ENCODE peak calls at places on chromosomes 5 and 9, in ten cellular contexts. One of them, this sample, is unnamed.
A peak's percentile ranks its signal among the peaks of the same experiment; 100 is the strongest.

GRCh38 chr5:33588654-33589372 is 148.0 kb downstream of the TARS1 start:
- DNase-seq in Calu3: peak; percentile 46
- DNase-seq in GM12878: no peak
- DNase-seq in AG09309: no peak
- DNase-seq in glutamatergic neuron: peak; percentile 56
- DNase-seq in choroid plexus epithelial cell: peak; percentile 31
- DNase-seq in HFFc6: no peak
- DNase-seq in dorsolateral prefrontal cortex: no peak
- DNase-seq in fibroblast of the aortic adventitia: no peak
- DNase-seq in cardiac fibroblast: no peak
- DNase-seq in this sample: peak; percentile 26

GRCh38 chr5:72711361-72711760 is 105.1 kb upstream of the TNPO1 start:
- DNase-seq in glutamatergic neuron: no peak
- DNase-seq in AG09309: no peak
- DNase-seq in Calu3: no peak
- DNase-seq in HFFc6: no peak
- DNase-seq in GM12878: no peak
- DNase-seq in cardiac fibroblast: no peak
- DNase-seq in fibroblast of the aortic adventitia: no peak
- DNase-seq in dorsolateral prefrontal cortex: no peak
- DNase-seq in choroid plexus epithelial cell: no peak
- DNase-seq in this sample: no peak

GRCh38 chr5:78677777-78678668 is 29.5 kb upstream of the LHFPL2 start:
- DNase-seq in glutamatergic neuron: no peak
- DNase-seq in cardiac fibroblast: peak; percentile 98
- DNase-seq in GM12878: peak; percentile 26
- DNase-seq in HFFc6: peak; percentile 93
- DNase-seq in AG09309: peak; percentile 98
- DNase-seq in choroid plexus epithelial cell: peak; percentile 97
- DNase-seq in Calu3: peak; percentile 57
- DNase-seq in dorsolateral prefrontal cortex: no peak
- DNase-seq in fibroblast of the aortic adventitia: peak; percentile 99
- DNase-seq in this sample: peak; percentile 77

GRCh38 chr5:52481216-52481615 is 306.5 kb upstream of the ITGA1 start:
- DNase-seq in cardiac fibroblast: no peak
- DNase-seq in choroid plexus epithelial cell: no peak
- DNase-seq in AG09309: no peak
- DNase-seq in HFFc6: no peak
- DNase-seq in Calu3: no peak
- DNase-seq in dorsolateral prefrontal cortex: no peak
- DNase-seq in fibroblast of the aortic adventitia: no peak
- DNase-seq in GM12878: no peak
- DNase-seq in glutamatergic neuron: no peak
- DNase-seq in this sample: peak; percentile 12

GRCh38 chr5:43631182-43631910 is 28.4 kb downstream of the NNT start:
- DNase-seq in choroid plexus epithelial cell: peak; percentile 91
- DNase-seq in fibroblast of the aortic adventitia: peak; percentile 86
- DNase-seq in HFFc6: peak; percentile 84
- DNase-seq in GM12878: peak; percentile 33
- DNase-seq in dorsolateral prefrontal cortex: peak; percentile 28
- DNase-seq in Calu3: peak; percentile 50
- DNase-seq in AG09309: peak; percentile 71
- DNase-seq in cardiac fibroblast: peak; percentile 90
- DNase-seq in glutamatergic neuron: peak; percentile 74
- DNase-seq in this sample: peak; percentile 78

GRCh38 chr5:134406390-134406789 is 5.3 kb downstream of the CDKN2AIPNL start:
- DNase-seq in glutamatergic neuron: no peak
- DNase-seq in GM12878: no peak
- DNase-seq in cardiac fibroblast: no peak
- DNase-seq in dorsolateral prefrontal cortex: no peak
- DNase-seq in HFFc6: peak; percentile 44
- DNase-seq in AG09309: no peak
- DNase-seq in fibroblast of the aortic adventitia: no peak
- DNase-seq in Calu3: no peak
- DNase-seq in choroid plexus epithelial cell: no peak
- DNase-seq in this sample: no peak

GRCh38 chr9:131657456-131657855 is 82.4 kb downstream of the RAPGEF1 start:
- DNase-seq in Calu3: no peak
- DNase-seq in HFFc6: no peak
- DNase-seq in AG09309: no peak
- DNase-seq in choroid plexus epithelial cell: no peak
- DNase-seq in dorsolateral prefrontal cortex: no peak
- DNase-seq in fibroblast of the aortic adventitia: no peak
- DNase-seq in glutamatergic neuron: no peak
- DNase-seq in cardiac fibroblast: no peak
- DNase-seq in GM12878: no peak
- DNase-seq in this sample: no peak

GRCh38 chr5:57889558-57889957 is 406.9 kb upstream of the ACTBL2 start:
- DNase-seq in GM12878: no peak
- DNase-seq in fibroblast of the aortic adventitia: peak; percentile 55
- DNase-seq in choroid plexus epithelial cell: peak; percentile 82
- DNase-seq in Calu3: peak; percentile 40
- DNase-seq in AG09309: peak; percentile 60
- DNase-seq in HFFc6: peak; percentile 79
- DNase-seq in dorsolateral prefrontal cortex: no peak
- DNase-seq in cardiac fibroblast: peak; percentile 61
- DNase-seq in glutamatergic neuron: no peak
- DNase-seq in this sample: peak; percentile 93

GRCh38 chr5:134905246-134905996 is 490 bp downstream of the PCBD2 start:
- DNase-seq in dorsolateral prefrontal cortex: peak; percentile 59
- DNase-seq in glutamatergic neuron: no peak
- DNase-seq in AG09309: no peak
- DNase-seq in fibroblast of the aortic adventitia: peak; percentile 80
- DNase-seq in GM12878: peak; percentile 36
- DNase-seq in cardiac fibroblast: peak; percentile 83
- DNase-seq in HFFc6: peak; percentile 67
- DNase-seq in Calu3: no peak
- DNase-seq in choroid plexus epithelial cell: peak; percentile 84
- DNase-seq in this sample: peak; percentile 85

GRCh38 chr9:124197177-124198095 is 60.3 kb upstream of the NEK6 start:
- DNase-seq in Calu3: no peak
- DNase-seq in fibroblast of the aortic adventitia: no peak
- DNase-seq in cardiac fibroblast: no peak
- DNase-seq in dorsolateral prefrontal cortex: no peak
- DNase-seq in choroid plexus epithelial cell: no peak
- DNase-seq in GM12878: peak; percentile 95
- DNase-seq in AG09309: no peak
- DNase-seq in HFFc6: no peak
- DNase-seq in glutamatergic neuron: no peak
- DNase-seq in this sample: no peak

GRCh38 chr5:170971-171800 is 20.1 kb upstream of the LRRC14B start:
- DNase-seq in cardiac fibroblast: no peak
- DNase-seq in GM12878: no peak
- DNase-seq in dorsolateral prefrontal cortex: no peak
- DNase-seq in glutamatergic neuron: peak; percentile 21
- DNase-seq in AG09309: no peak
- DNase-seq in choroid plexus epithelial cell: no peak
- DNase-seq in HFFc6: no peak
- DNase-seq in Calu3: no peak
- DNase-seq in fibroblast of the aortic adventitia: no peak
- DNase-seq in this sample: no peak

GRCh38 chr5:173639-174600 is 17.4 kb upstream of the LRRC14B start:
- DNase-seq in GM12878: no peak
- DNase-seq in Calu3: no peak
- DNase-seq in dorsolateral prefrontal cortex: no peak
- DNase-seq in fibroblast of the aortic adventitia: no peak
- DNase-seq in glutamatergic neuron: peak; percentile 8
- DNase-seq in choroid plexus epithelial cell: no peak
- DNase-seq in AG09309: no peak
- DNase-seq in HFFc6: no peak
- DNase-seq in cardiac fibroblast: no peak
- DNase-seq in this sample: no peak

GRCh38 chr5:171801-172331 is 19.4 kb upstream of the LRRC14B start:
- DNase-seq in HFFc6: no peak
- DNase-seq in fibroblast of the aortic adventitia: no peak
- DNase-seq in dorsolateral prefrontal cortex: peak; percentile 2
- DNase-seq in cardiac fibroblast: no peak
- DNase-seq in GM12878: no peak
- DNase-seq in AG09309: no peak
- DNase-seq in Calu3: no peak
- DNase-seq in glutamatergic neuron: peak; percentile 13
- DNase-seq in choroid plexus epithelial cell: no peak
- DNase-seq in this sample: no peak

GRCh38 chr5:172421-172820 is 18.9 kb upstream of the LRRC14B start:
- DNase-seq in dorsolateral prefrontal cortex: no peak
- DNase-seq in Calu3: no peak
- DNase-seq in glutamatergic neuron: no peak
- DNase-seq in HFFc6: no peak
- DNase-seq in GM12878: no peak
- DNase-seq in choroid plexus epithelial cell: no peak
- DNase-seq in AG09309: no peak
- DNase-seq in cardiac fibroblast: no peak
- DNase-seq in fibroblast of the aortic adventitia: no peak
- DNase-seq in this sample: no peak

GRCh38 chr5:172841-173251 is 18.4 kb upstream of the LRRC14B start:
- DNase-seq in AG09309: no peak
- DNase-seq in cardiac fibroblast: no peak
- DNase-seq in dorsolateral prefrontal cortex: no peak
- DNase-seq in choroid plexus epithelial cell: no peak
- DNase-seq in fibroblast of the aortic adventitia: no peak
- DNase-seq in Calu3: no peak
- DNase-seq in GM12878: no peak
- DNase-seq in glutamatergic neuron: no peak
- DNase-seq in HFFc6: no peak
- DNase-seq in this sample: no peak
- TF ChIP-seq CTCF in AG09309: no peak
- TF ChIP-seq CTCF in cardiac fibroblast: no peak
- TF ChIP-seq CTCF in dorsolateral prefrontal cortex: no peak
- TF ChIP-seq CTCF in choroid plexus epithelial cell: no peak
- TF ChIP-seq CTCF in fibroblast of the aortic adventitia: no peak
- TF ChIP-seq CTCF in Calu3: no peak
- TF ChIP-seq CTCF in GM12878: no peak
- TF ChIP-seq CTCF in glutamatergic neuron: no peak
- TF ChIP-seq CTCF in HFFc6: no peak
- TF ChIP-seq CTCF in this sample: no peak

GRCh38 chr9:88775559-88775958 is 215.7 kb upstream of the S1PR3 start:
- DNase-seq in Calu3: no peak
- DNase-seq in choroid plexus epithelial cell: peak; percentile 63
- DNase-seq in AG09309: no peak
- DNase-seq in glutamatergic neuron: no peak
- DNase-seq in cardiac fibroblast: peak; percentile 90
- DNase-seq in dorsolateral prefrontal cortex: no peak
- DNase-seq in HFFc6: no peak
- DNase-seq in GM12878: no peak
- DNase-seq in fibroblast of the aortic adventitia: no peak
- DNase-seq in this sample: peak; percentile 59

GRCh38 chr9:88772602-88773001 is 218.7 kb upstream of the S1PR3 start:
- DNase-seq in choroid plexus epithelial cell: peak; percentile 34
- DNase-seq in dorsolateral prefrontal cortex: no peak
- DNase-seq in cardiac fibroblast: peak; percentile 75
- DNase-seq in AG09309: no peak
- DNase-seq in glutamatergic neuron: no peak
- DNase-seq in fibroblast of the aortic adventitia: no peak
- DNase-seq in HFFc6: no peak
- DNase-seq in Calu3: no peak
- DNase-seq in GM12878: no peak
- DNase-seq in this sample: no peak

GRCh38 chr9:88773119-88773518 is 218.1 kb upstream of the S1PR3 start:
- DNase-seq in choroid plexus epithelial cell: no peak
- DNase-seq in AG09309: no peak
- DNase-seq in Calu3: no peak
- DNase-seq in HFFc6: no peak
- DNase-seq in dorsolateral prefrontal cortex: no peak
- DNase-seq in fibroblast of the aortic adventitia: no peak
- DNase-seq in GM12878: no peak
- DNase-seq in glutamatergic neuron: no peak
- DNase-seq in cardiac fibroblast: no peak
- DNase-seq in this sample: no peak

GRCh38 chr9:88775037-88775471 is 216.2 kb upstream of the S1PR3 start:
- DNase-seq in fibroblast of the aortic adventitia: peak; percentile 100
- DNase-seq in choroid plexus epithelial cell: peak; percentile 97
- DNase-seq in HFFc6: peak; percentile 91
- DNase-seq in GM12878: no peak
- DNase-seq in AG09309: peak; percentile 94
- DNase-seq in dorsolateral prefrontal cortex: no peak
- DNase-seq in Calu3: no peak
- DNase-seq in glutamatergic neuron: no peak
- DNase-seq in cardiac fibroblast: peak; percentile 98
- DNase-seq in this sample: peak; percentile 91

DNA sequence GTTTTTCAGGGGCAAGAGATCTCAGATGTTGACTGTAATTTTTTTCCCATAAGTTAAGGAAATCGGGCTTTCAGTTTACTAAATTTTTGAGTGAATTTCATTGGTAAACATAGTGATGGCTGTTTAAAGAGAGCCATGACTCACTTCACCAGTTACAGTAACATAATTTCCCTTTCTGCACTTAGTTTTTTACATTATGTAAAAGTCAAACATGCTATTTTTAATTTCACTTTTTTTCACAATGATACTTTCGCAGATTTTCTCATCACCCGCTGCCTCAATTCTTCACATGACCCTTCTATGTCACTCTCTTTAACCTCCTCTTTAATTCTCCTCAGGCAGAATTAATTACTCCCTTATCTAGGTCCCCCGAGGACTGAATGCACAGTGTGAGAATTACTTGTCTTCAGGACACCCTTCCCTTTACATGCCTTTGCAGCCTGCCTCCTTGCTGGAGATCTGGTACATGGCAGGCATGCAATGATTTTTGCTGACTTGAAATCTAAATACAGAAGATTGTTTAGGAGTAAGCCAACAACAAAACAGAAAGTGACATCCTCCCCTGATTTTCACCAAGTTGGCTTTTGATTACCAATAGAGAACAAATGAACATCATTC is 217.5 kb upstream of the S1PR3 start:
- DNase-seq in glutamatergic neuron: no peak
- DNase-seq in dorsolateral prefrontal cortex: no peak
- DNase-seq in fibroblast of the aortic adventitia: peak; percentile 56
- DNase-seq in Calu3: no peak
- DNase-seq in AG09309: no peak
- DNase-seq in choroid plexus epithelial cell: peak; percentile 90
- DNase-seq in GM12878: no peak
- DNase-seq in HFFc6: peak; percentile 22
- DNase-seq in cardiac fibroblast: peak; percentile 72
- DNase-seq in this sample: peak; percentile 54
- TF ChIP-seq CTCF in glutamatergic neuron: no peak
- TF ChIP-seq CTCF in dorsolateral prefrontal cortex: no peak
- TF ChIP-seq CTCF in fibroblast of the aortic adventitia: peak; percentile 54
- TF ChIP-seq CTCF in Calu3: no peak
- TF ChIP-seq CTCF in AG09309: peak; percentile 24
- TF ChIP-seq CTCF in choroid plexus epithelial cell: peak; percentile 75
- TF ChIP-seq CTCF in GM12878: no peak
- TF ChIP-seq CTCF in HFFc6: peak; percentile 36
- TF ChIP-seq CTCF in cardiac fibroblast: peak; percentile 38
- TF ChIP-seq CTCF in this sample: no peak

GRCh38 chr9:137168907-137169763 is 716 bp downstream of the LRRC26 start:
- DNase-seq in GM12878: no peak
- DNase-seq in HFFc6: no peak
- DNase-seq in fibroblast of the aortic adventitia: peak; percentile 15
- DNase-seq in AG09309: no peak
- DNase-seq in dorsolateral prefrontal cortex: peak; percentile 52
- DNase-seq in glutamatergic neuron: peak; percentile 77
- DNase-seq in choroid plexus epithelial cell: peak; percentile 50
- DNase-seq in Calu3: peak; percentile 57
- DNase-seq in cardiac fibroblast: peak; percentile 39
- DNase-seq in this sample: peak; percentile 44
- TF ChIP-seq CTCF in GM12878: no peak
- TF ChIP-seq CTCF in HFFc6: no peak
- TF ChIP-seq CTCF in fibroblast of the aortic adventitia: no peak
- TF ChIP-seq CTCF in AG09309: no peak
- TF ChIP-seq CTCF in dorsolateral prefrontal cortex: no peak
- TF ChIP-seq CTCF in glutamatergic neuron: no peak
- TF ChIP-seq CTCF in choroid plexus epithelial cell: no peak
- TF ChIP-seq CTCF in Calu3: no peak
- TF ChIP-seq CTCF in cardiac fibroblast: no peak
- TF ChIP-seq CTCF in this sample: no peak

GRCh38 chr9:94623253-94623652 is 16.1 kb downstream of the FBP1 start:
- DNase-seq in fibroblast of the aortic adventitia: no peak
- DNase-seq in Calu3: peak; percentile 56
- DNase-seq in cardiac fibroblast: peak; percentile 31
- DNase-seq in AG09309: no peak
- DNase-seq in GM12878: no peak
- DNase-seq in glutamatergic neuron: peak; percentile 75
- DNase-seq in dorsolateral prefrontal cortex: no peak
- DNase-seq in choroid plexus epithelial cell: peak; percentile 46
- DNase-seq in HFFc6: no peak
- DNase-seq in this sample: peak; percentile 31
- TF ChIP-seq CTCF in fibroblast of the aortic adventitia: peak; percentile 23
- TF ChIP-seq CTCF in Calu3: peak; percentile 29
- TF ChIP-seq CTCF in cardiac fibroblast: peak; percentile 38
- TF ChIP-seq CTCF in AG09309: peak; percentile 55
- TF ChIP-seq CTCF in GM12878: peak; percentile 63
- TF ChIP-seq CTCF in glutamatergic neuron: peak; percentile 53
- TF ChIP-seq CTCF in dorsolateral prefrontal cortex: no peak
- TF ChIP-seq CTCF in choroid plexus epithelial cell: peak; percentile 61
- TF ChIP-seq CTCF in HFFc6: peak; percentile 63
- TF ChIP-seq CTCF in this sample: no peak

This sample was measured in MCF 10A.